ENCODE peak calls at places on chromosome 9, in five cellular contexts. O is endodermal cell, P is choroid plexus epithelial cell, M is dorsolateral prefrontal cortex, A is thyroid gland. X is an unnamed sample.

GRCh38 chr9:127945338-127945737 is 7.7 kb upstream of the DPM2 start:
- DNase-seq in O (no peak), P (no peak), M (no peak), A (no peak), X (no peak)

GRCh38 chr9:107029146-107029545 is 166.2 kb downstream of the ZNF462 start:
- DNase-seq in O (no peak), P (no peak), M (no peak), A (no peak), X (no peak)

GRCh38 chr9:87383341-87384150 is 114.1 kb upstream of the DAPK1 start:
- DNase-seq in O (no peak), P (no peak), M (no peak), A (no peak), X (no peak)

GRCh38 chr9:35756743-35757526 is 2.9 kb upstream of the MSMP start:
- DNase-seq in O (peak; percentile 88), P (no peak), M (peak; percentile 58), A (peak; percentile 81), X (no peak)

GRCh38 chr9:104836235-104836634 is 72.3 kb downstream of the NIPSNAP3B start:
- DNase-seq in O (no peak), P (peak; percentile 18), M (no peak), A (peak; percentile 49), X (peak; percentile 51)

GRCh38 chr9:36284226-36284625 is 26.0 kb upstream of the GNE start:
- DNase-seq in O (no peak), P (no peak), M (no peak), A (no peak), X (no peak)

GRCh38 chr9:36298566-36298965 is 40.3 kb upstream of the GNE start:
- DNase-seq in O (no peak), P (peak; percentile 39), M (no peak), A (no peak), X (peak; percentile 21)

GRCh38 chr9:84711936-84712335 is 42.4 kb downstream of the NTRK2 start:
- DNase-seq in O (no peak), P (peak; percentile 1), M (peak; percentile 63), A (peak; percentile 88), X (peak; percentile 7)

GRCh38 chr9:133112361-133113026 is 8.5 kb downstream of the RALGDS start:
- DNase-seq in O (no peak), P (no peak), M (no peak), A (no peak), X (no peak)

GRCh38 chr9:137192448-137192780 is 3.9 kb downstream of the SSNA1 start:
- DNase-seq in O (no peak), P (no peak), M (no peak), A (no peak), X (no peak)

GRCh38 chr9:134403682-134404301 is 77.5 kb downstream of the RXRA start:
- DNase-seq in O (no peak), P (peak; percentile 86), M (peak; percentile 71), A (peak; percentile 83), X (peak; percentile 77)
- H3K4me3 ChIP-seq in O (no peak overlapping the region), P (no peak overlapping the region), M (no peak overlapping the region), A (no peak overlapping the region), X (no peak overlapping the region)

GRCh38 chr9:121197135-121197534 is 4.5 kb downstream of the RAB14 start:
- DNase-seq in O (no peak), P (no peak), M (no peak), A (no peak), X (no peak)
- TF ChIP-seq CTCF in O (peak; percentile 30), P (no peak), M (no peak), A (no peak), X (peak; percentile 33)

DNA sequence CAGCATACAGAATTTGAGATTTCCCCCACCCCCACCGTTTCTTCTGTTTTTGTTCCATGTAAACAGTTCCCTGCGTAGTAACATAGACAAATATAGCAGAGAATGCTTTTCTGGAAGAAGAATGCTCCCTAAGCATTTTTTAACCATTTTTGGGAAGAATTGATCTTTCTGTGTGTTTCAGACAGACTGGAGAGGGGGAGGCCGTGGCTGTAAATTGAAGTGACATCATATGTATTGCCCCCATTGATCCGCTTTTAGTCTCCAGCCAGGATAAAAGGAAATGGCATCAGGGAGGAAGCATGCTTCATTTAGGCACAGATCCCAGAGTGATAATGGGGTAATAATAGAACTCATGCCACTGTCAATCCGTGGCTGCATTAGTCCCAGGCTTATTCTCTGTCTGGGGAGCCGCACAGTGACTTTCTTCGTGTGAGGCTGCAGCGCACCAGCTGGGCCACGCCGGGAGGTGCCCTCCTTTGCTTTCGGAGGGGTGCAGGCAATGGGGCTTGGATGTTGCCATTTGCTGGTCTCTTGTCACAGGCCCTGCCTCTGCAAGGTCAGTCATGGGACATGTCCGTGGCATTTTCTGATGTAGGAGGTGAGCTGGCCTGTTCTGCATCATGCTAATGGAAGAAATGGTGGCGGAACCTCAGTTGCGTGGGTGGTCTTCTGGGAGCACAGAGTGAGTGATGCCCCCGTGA is 261.5 kb downstream of the FANCC start:
- DNase-seq in O (peak; percentile 58), P (peak; percentile 72), M (no peak), A (no peak), X (peak; percentile 63)
- H3K4me3 ChIP-seq in O (no peak overlapping the region), P (no peak overlapping the region), M (peak overlapping the region; percentile 24), A (no peak overlapping the region), X (no peak overlapping the region)

DNA sequence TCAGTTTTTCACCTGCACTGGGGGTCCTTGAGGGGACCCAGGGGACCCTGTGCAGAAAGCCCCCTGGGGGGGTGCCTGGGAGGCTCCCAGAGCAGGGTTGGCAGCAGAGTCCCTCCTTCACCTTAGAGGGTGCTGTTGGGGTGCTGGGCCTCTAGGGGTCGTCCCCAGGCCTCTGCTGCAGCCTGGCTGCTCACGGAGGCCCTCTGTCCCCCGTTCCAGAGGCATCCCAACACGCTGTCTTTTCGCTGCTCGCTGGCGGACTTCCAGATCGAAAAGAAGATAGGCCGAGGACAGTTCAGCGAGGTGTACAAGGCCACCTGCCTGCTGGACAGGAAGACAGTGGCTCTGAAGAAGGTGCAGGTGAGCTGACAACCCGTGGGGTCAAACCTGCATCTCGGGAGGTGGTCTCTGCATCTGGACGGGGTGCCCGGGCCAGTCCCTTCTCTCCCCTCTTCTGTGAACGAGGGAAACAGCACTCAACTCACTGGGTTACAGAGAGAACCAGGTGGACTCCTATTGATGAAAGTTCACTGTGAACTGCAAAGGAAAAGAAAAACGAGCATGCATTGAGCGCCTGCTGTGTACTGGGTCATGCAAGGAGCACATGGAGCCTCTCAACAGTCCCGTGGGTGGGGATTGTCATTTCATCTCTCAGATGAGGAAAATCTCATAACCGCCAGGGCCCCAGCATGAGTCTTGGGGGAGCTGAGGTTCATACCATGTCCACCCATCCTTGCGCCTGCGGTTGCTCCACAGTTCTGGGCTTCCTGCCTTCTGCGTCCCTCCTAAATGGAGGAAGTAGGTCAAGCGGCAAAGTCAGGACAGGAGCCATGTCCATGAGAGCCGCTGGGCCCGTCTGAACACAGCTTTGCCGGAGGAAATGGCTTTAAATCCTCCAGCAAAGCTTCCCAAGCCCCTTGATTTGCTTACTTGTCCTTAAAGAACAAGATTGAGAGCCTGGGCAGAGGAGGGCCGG is 54.8 kb downstream of the NEK6 start:
- DNase-seq in O (peak; percentile 72), P (no peak), M (no peak), A (no peak), X (no peak)
- TF ChIP-seq CTCF in O (peak; percentile 59), P (peak; percentile 22), M (no peak), A (no peak), X (no peak)

DNA sequence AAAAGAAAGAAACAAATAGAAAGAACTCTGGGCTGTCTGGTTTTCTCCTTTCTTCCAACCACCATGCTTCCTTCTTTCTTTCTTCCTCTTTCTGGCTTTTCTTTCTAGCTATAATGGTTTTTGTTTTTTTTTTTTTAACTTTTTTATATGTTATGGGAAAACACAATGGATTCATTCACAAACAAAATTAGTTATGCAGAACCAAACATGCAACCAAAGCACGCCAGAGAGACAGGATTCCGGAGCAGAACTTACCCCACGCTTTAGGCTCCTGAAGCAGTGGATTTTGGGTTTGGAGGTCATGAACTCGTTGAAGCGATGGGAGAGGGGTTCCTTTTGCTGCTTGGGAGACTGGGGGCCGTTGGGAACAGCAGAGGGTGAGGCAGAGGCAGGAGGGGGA is 88.3 kb downstream of the USP20 start:
- DNase-seq in O (no peak), P (no peak), M (no peak), A (no peak), X (no peak)
- H3K4me3 ChIP-seq in O (no peak overlapping the region), P (no peak overlapping the region), M (no peak overlapping the region), A (no peak overlapping the region), X (no peak overlapping the region)

DNA sequence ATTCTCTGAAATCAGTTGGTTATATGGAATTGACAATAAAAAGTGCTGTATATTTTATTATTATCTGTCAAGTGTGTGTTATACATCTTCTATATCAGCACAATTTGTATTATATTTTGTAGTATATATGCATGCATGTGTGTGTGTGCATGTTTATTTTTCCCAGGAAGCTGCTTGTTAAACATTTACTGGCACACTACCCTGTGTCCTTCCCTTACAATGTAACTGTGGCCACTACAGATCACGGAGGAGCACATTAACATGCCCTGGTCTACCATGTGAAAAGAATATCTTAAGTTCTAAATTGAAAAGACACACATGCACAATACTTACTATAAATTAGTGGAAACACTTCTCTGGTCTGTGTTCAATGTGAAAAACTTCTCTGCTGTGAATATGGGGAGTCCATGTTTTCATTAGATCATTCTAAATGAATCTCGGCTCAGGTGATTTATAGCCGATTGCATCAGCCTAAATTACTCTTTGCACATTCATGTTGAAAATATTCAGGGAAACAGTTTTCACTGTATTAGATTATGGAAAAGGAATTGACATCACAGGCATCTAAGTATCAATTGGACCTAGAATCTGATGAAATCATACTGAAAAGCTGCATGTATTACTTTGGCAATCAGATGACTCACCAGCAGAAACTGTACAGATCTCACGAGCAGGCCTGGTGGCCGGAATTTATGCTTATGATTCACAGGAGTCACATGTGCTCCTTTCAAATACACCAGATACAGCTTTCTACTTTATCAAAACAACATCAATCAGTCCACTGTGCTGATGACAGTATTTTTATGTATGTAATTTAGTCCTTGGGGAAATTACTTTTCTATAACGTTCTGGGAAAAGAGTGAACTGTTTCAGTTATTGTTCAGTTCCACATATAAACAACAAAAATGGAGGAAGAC is 39.4 kb downstream of the LURAP1L start:
- DNase-seq in O (no peak), P (peak; percentile 99), M (peak; percentile 56), A (peak; percentile 8), X (peak; percentile 95)
- TF ChIP-seq CTCF in O (no peak), P (peak; percentile 66), M (no peak), A (no peak), X (peak; percentile 28)

GRCh38 chr9:76835571-76836283 is 70.2 kb downstream of the PRUNE2 start:
- DNase-seq in O (no peak), P (peak; percentile 64), M (no peak), A (no peak), X (peak; percentile 91)
- H3K4me3 ChIP-seq in O (no peak overlapping the region), P (no peak overlapping the region), M (no peak overlapping the region), A (no peak overlapping the region), X (no peak overlapping the region)

X was measured in cardiac fibroblast.